ENCODE peak calls at places on chromosomes 2 and 18, in six cellular contexts. One of them, this sample, is unnamed.

GRCh38 chr2:224407241-224407680 is 5.4 kb upstream of the FAM124B start:
- DNase-seq in right cardiac atrium: peak
- DNase-seq in naive thymus-derived CD4-positive, alpha-beta T cell: no peak
- DNase-seq in AG04450: no peak
- DNase-seq in CD8-positive, alpha-beta T cell: no peak
- DNase-seq in colonic mucosa: no peak
- DNase-seq in this sample: peak

GRCh38 chr2:179141206-179141605 is 91.3 kb upstream of the CCDC141 start:
- DNase-seq in right cardiac atrium: no peak
- DNase-seq in naive thymus-derived CD4-positive, alpha-beta T cell: no peak
- DNase-seq in AG04450: no peak
- DNase-seq in CD8-positive, alpha-beta T cell: no peak
- DNase-seq in colonic mucosa: no peak
- DNase-seq in this sample: no peak

GRCh38 chr2:209422191-209422754 is 1.6 kb upstream of the MAP2 start:
- DNase-seq in right cardiac atrium: no peak
- DNase-seq in naive thymus-derived CD4-positive, alpha-beta T cell: no peak
- DNase-seq in AG04450: no peak
- DNase-seq in CD8-positive, alpha-beta T cell: no peak
- DNase-seq in colonic mucosa: no peak
- DNase-seq in this sample: no peak

GRCh38 chr18:22547807-22548561 is 130.3 kb upstream of the CTAGE1 start:
- DNase-seq in right cardiac atrium: no peak
- DNase-seq in naive thymus-derived CD4-positive, alpha-beta T cell: no peak
- DNase-seq in AG04450: no peak
- DNase-seq in CD8-positive, alpha-beta T cell: no peak
- DNase-seq in colonic mucosa: no peak
- DNase-seq in this sample: no peak

GRCh38 chr2:47008381-47009280 is 93.0 kb upstream of the MCFD2 start:
- DNase-seq in right cardiac atrium: peak
- DNase-seq in naive thymus-derived CD4-positive, alpha-beta T cell: no peak
- DNase-seq in AG04450: peak
- DNase-seq in CD8-positive, alpha-beta T cell: no peak
- DNase-seq in colonic mucosa: no peak
- DNase-seq in this sample: peak

GRCh38 chr18:72541871-72542690 is 2.1 kb downstream of the CBLN2 start:
- DNase-seq in right cardiac atrium: no peak
- DNase-seq in naive thymus-derived CD4-positive, alpha-beta T cell: no peak
- DNase-seq in AG04450: no peak
- DNase-seq in CD8-positive, alpha-beta T cell: no peak
- DNase-seq in colonic mucosa: no peak
- DNase-seq in this sample: no peak

GRCh38 chr2:102064679-102065674 is 73.2 kb downstream of the IL1R2 start:
- DNase-seq in right cardiac atrium: no peak
- DNase-seq in naive thymus-derived CD4-positive, alpha-beta T cell: no peak
- DNase-seq in AG04450: no peak
- DNase-seq in CD8-positive, alpha-beta T cell: no peak
- DNase-seq in colonic mucosa: no peak
- DNase-seq in this sample: no peak

GRCh38 chr2:163909411-163910080 is 173.7 kb upstream of the FIGN start:
- DNase-seq in right cardiac atrium: no peak
- DNase-seq in naive thymus-derived CD4-positive, alpha-beta T cell: no peak
- DNase-seq in AG04450: no peak
- DNase-seq in CD8-positive, alpha-beta T cell: no peak
- DNase-seq in colonic mucosa: no peak
- DNase-seq in this sample: no peak

GRCh38 chr2:75870654-75871137 is 160.0 kb upstream of the GCFC2 start:
- DNase-seq in right cardiac atrium: no peak
- DNase-seq in naive thymus-derived CD4-positive, alpha-beta T cell: no peak
- DNase-seq in AG04450: no peak
- DNase-seq in CD8-positive, alpha-beta T cell: no peak
- DNase-seq in colonic mucosa: no peak
- DNase-seq in this sample: no peak

GRCh38 chr2:25301453-25302352 is 40.0 kb downstream of the DNMT3A start:
- DNase-seq in right cardiac atrium: no peak
- DNase-seq in naive thymus-derived CD4-positive, alpha-beta T cell: peak
- DNase-seq in AG04450: peak
- DNase-seq in CD8-positive, alpha-beta T cell: peak
- DNase-seq in colonic mucosa: no peak
- DNase-seq in this sample: no peak

GRCh38 chr2:88694015-88694414 is 2.5 kb downstream of the RPIA start:
- DNase-seq in right cardiac atrium: peak
- DNase-seq in naive thymus-derived CD4-positive, alpha-beta T cell: no peak
- DNase-seq in AG04450: no peak
- DNase-seq in CD8-positive, alpha-beta T cell: no peak
- DNase-seq in colonic mucosa: no peak
- DNase-seq in this sample: no peak

GRCh38 chr2:222561817-222562424 is 94.0 kb downstream of the FARSB start:
- DNase-seq in right cardiac atrium: no peak
- DNase-seq in naive thymus-derived CD4-positive, alpha-beta T cell: no peak
- DNase-seq in AG04450: no peak
- DNase-seq in CD8-positive, alpha-beta T cell: no peak
- DNase-seq in colonic mucosa: peak
- DNase-seq in this sample: no peak

GRCh38 chr2:105497094-105497493 is 98.2 kb upstream of the FHL2 start:
- DNase-seq in right cardiac atrium: no peak
- DNase-seq in naive thymus-derived CD4-positive, alpha-beta T cell: no peak
- DNase-seq in AG04450: no peak
- DNase-seq in CD8-positive, alpha-beta T cell: no peak
- DNase-seq in colonic mucosa: no peak
- DNase-seq in this sample: no peak

GRCh38 chr18:985301-985700 is 80.6 kb downstream of the ADCYAP1 start:
- DNase-seq in right cardiac atrium: no peak
- DNase-seq in naive thymus-derived CD4-positive, alpha-beta T cell: no peak
- DNase-seq in AG04450: no peak
- DNase-seq in CD8-positive, alpha-beta T cell: no peak
- DNase-seq in colonic mucosa: no peak
- DNase-seq in this sample: peak

GRCh38 chr2:72176281-72176680 is 28.6 kb upstream of the CYP26B1 start:
- DNase-seq in right cardiac atrium: no peak
- DNase-seq in naive thymus-derived CD4-positive, alpha-beta T cell: no peak
- DNase-seq in AG04450: no peak
- DNase-seq in CD8-positive, alpha-beta T cell: no peak
- DNase-seq in colonic mucosa: no peak
- DNase-seq in this sample: no peak

GRCh38 chr2:222364280-222364895 is 60.0 kb upstream of the SGPP2 start:
- DNase-seq in right cardiac atrium: no peak
- DNase-seq in naive thymus-derived CD4-positive, alpha-beta T cell: no peak
- DNase-seq in AG04450: no peak
- DNase-seq in CD8-positive, alpha-beta T cell: no peak
- DNase-seq in colonic mucosa: no peak
- DNase-seq in this sample: no peak

GRCh38 chr2:209495855-209496585 is 72.2 kb downstream of the MAP2 start:
- DNase-seq in right cardiac atrium: no peak
- DNase-seq in naive thymus-derived CD4-positive, alpha-beta T cell: no peak
- DNase-seq in AG04450: peak
- DNase-seq in CD8-positive, alpha-beta T cell: no peak
- DNase-seq in colonic mucosa: no peak
- DNase-seq in this sample: no peak

GRCh38 chr2:64913357-64913869 is 75.8 kb upstream of the SLC1A4 start:
- DNase-seq in right cardiac atrium: no peak
- DNase-seq in naive thymus-derived CD4-positive, alpha-beta T cell: no peak
- DNase-seq in AG04450: no peak
- DNase-seq in CD8-positive, alpha-beta T cell: peak
- DNase-seq in colonic mucosa: peak
- DNase-seq in this sample: no peak

GRCh38 chr2:38428940-38429339 is 51.9 kb upstream of the ATL2 start:
- DNase-seq in right cardiac atrium: no peak
- DNase-seq in naive thymus-derived CD4-positive, alpha-beta T cell: no peak
- DNase-seq in AG04450: no peak
- DNase-seq in CD8-positive, alpha-beta T cell: no peak
- DNase-seq in colonic mucosa: no peak
- DNase-seq in this sample: no peak

GRCh38 chr2:145258903-145259579 is 739.1 kb upstream of the ZEB2 start:
- DNase-seq in right cardiac atrium: no peak
- DNase-seq in naive thymus-derived CD4-positive, alpha-beta T cell: no peak
- DNase-seq in AG04450: no peak
- DNase-seq in CD8-positive, alpha-beta T cell: no peak
- DNase-seq in colonic mucosa: no peak
- DNase-seq in this sample: no peak

GRCh38 chr2:84160461-84160860 is 298.6 kb downstream of the SUCLG1 start:
- DNase-seq in right cardiac atrium: no peak
- DNase-seq in naive thymus-derived CD4-positive, alpha-beta T cell: no peak
- DNase-seq in AG04450: no peak
- DNase-seq in CD8-positive, alpha-beta T cell: no peak
- DNase-seq in colonic mucosa: no peak
- DNase-seq in this sample: no peak

GRCh38 chr2:98545591-98545990 is 62.7 kb downstream of the COA5 start:
- DNase-seq in right cardiac atrium: no peak
- DNase-seq in naive thymus-derived CD4-positive, alpha-beta T cell: no peak
- DNase-seq in AG04450: no peak
- DNase-seq in CD8-positive, alpha-beta T cell: no peak
- DNase-seq in colonic mucosa: no peak
- DNase-seq in this sample: no peak

DNA sequence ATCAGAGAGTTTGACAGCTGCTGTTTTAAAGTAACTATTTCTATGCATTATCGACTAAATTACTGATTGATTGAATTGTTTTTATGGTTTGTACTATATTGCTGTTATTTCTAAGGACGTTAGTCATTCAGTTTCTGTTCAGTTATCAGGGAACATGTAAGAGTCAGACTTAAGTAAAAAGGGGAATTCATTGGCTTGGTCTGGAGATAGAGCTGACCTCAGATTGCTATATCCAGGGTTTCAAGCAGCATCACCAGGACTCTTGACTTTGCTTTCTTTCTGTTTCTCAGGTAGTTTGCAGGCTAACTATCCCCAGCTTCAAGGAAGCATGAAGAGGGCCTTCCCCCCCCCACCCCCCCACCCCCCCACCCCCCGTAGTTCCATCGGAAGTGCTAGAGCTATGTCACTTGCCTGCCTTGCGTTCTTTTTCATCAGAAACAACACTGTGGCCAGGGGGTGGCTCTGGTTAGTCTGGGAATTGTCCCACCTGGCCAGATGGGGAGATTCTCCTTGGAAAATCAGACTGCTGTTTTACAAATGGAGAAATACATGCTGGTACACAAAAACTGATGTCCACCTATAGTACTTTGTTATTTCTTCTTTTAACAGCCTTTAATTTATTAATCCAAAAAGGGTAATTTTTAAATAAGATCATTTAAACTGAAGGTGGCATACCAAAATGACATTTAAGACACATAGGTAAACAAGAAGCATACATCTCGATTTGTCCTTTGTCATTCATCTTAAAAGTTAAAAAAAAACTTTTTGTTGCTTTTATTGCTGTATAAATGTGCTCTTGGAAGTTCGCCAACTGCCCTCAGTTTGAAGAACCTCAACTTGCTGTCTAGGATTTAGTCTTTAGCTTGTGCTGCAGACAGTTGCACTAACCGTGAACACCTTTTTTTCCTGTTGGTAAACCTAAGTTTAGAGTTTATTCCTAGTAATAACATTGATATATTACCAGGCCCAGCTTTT is 9.4 kb downstream of the SMAD4 start:
- DNase-seq in right cardiac atrium: no peak
- DNase-seq in naive thymus-derived CD4-positive, alpha-beta T cell: peak
- DNase-seq in AG04450: no peak
- DNase-seq in CD8-positive, alpha-beta T cell: no peak
- DNase-seq in colonic mucosa: peak
- DNase-seq in this sample: no peak
- H3K27ac ChIP-seq in right cardiac atrium: no peak
- H3K27ac ChIP-seq in naive thymus-derived CD4-positive, alpha-beta T cell: peak
- H3K27ac ChIP-seq in AG04450: no peak
- H3K27ac ChIP-seq in CD8-positive, alpha-beta T cell: no peak
- H3K27ac ChIP-seq in colonic mucosa: no peak
- H3K27ac ChIP-seq in this sample: no peak

DNA sequence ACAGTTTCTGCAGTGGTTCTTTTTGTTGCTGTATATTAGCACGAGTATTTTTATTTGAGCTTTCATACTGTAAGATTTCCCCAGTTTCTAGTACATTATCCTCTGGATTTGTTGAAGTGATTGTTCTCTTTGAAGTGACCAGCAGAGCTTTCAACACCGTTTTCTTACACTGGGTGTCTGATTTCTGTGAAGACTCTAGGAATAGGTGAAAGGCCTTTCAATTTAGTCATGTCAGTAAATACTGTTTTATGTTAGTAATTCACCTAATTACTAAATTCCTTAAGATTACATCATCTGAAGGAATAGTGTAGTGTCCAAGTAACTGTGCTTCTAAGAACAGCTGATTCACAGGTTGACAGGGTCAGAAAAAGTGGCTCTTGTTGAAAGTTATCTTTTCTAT is 2.3 kb downstream of the PPM1B start:
- DNase-seq in right cardiac atrium: no peak
- DNase-seq in naive thymus-derived CD4-positive, alpha-beta T cell: no peak
- DNase-seq in AG04450: no peak
- DNase-seq in CD8-positive, alpha-beta T cell: no peak
- DNase-seq in colonic mucosa: no peak
- DNase-seq in this sample: no peak
- H3K27ac ChIP-seq in right cardiac atrium: no peak
- H3K27ac ChIP-seq in naive thymus-derived CD4-positive, alpha-beta T cell: peak
- H3K27ac ChIP-seq in AG04450: no peak
- H3K27ac ChIP-seq in CD8-positive, alpha-beta T cell: no peak
- H3K27ac ChIP-seq in colonic mucosa: peak
- H3K27ac ChIP-seq in this sample: peak

GRCh38 chr2:235500110-235500760 is 6.4 kb downstream of the AGAP1 start:
- DNase-seq in right cardiac atrium: no peak
- DNase-seq in naive thymus-derived CD4-positive, alpha-beta T cell: no peak
- DNase-seq in AG04450: no peak
- DNase-seq in CD8-positive, alpha-beta T cell: no peak
- DNase-seq in colonic mucosa: no peak
- DNase-seq in this sample: no peak
- H3K27ac ChIP-seq in right cardiac atrium: no peak
- H3K27ac ChIP-seq in naive thymus-derived CD4-positive, alpha-beta T cell: no peak
- H3K27ac ChIP-seq in AG04450: no peak
- H3K27ac ChIP-seq in CD8-positive, alpha-beta T cell: no peak
- H3K27ac ChIP-seq in colonic mucosa: no peak
- H3K27ac ChIP-seq in this sample: no peak

GRCh38 chr2:191384829-191385228 is 139.6 kb downstream of the MYO1B start:
- DNase-seq in right cardiac atrium: no peak
- DNase-seq in naive thymus-derived CD4-positive, alpha-beta T cell: no peak
- DNase-seq in AG04450: no peak
- DNase-seq in CD8-positive, alpha-beta T cell: no peak
- DNase-seq in colonic mucosa: no peak
- DNase-seq in this sample: no peak

GRCh38 chr2:191379375-191379774 is 134.2 kb downstream of the MYO1B start:
- DNase-seq in right cardiac atrium: no peak
- DNase-seq in naive thymus-derived CD4-positive, alpha-beta T cell: no peak
- DNase-seq in AG04450: no peak
- DNase-seq in CD8-positive, alpha-beta T cell: no peak
- DNase-seq in colonic mucosa: no peak
- DNase-seq in this sample: no peak

GRCh38 chr2:191383486-191383885 is 138.3 kb downstream of the MYO1B start:
- DNase-seq in right cardiac atrium: no peak
- DNase-seq in naive thymus-derived CD4-positive, alpha-beta T cell: no peak
- DNase-seq in AG04450: no peak
- DNase-seq in CD8-positive, alpha-beta T cell: no peak
- DNase-seq in colonic mucosa: no peak
- DNase-seq in this sample: no peak

GRCh38 chr2:191385416-191386160 is 140.4 kb downstream of the MYO1B start:
- DNase-seq in right cardiac atrium: no peak
- DNase-seq in naive thymus-derived CD4-positive, alpha-beta T cell: no peak
- DNase-seq in AG04450: no peak
- DNase-seq in CD8-positive, alpha-beta T cell: no peak
- DNase-seq in colonic mucosa: no peak
- DNase-seq in this sample: no peak

DNA sequence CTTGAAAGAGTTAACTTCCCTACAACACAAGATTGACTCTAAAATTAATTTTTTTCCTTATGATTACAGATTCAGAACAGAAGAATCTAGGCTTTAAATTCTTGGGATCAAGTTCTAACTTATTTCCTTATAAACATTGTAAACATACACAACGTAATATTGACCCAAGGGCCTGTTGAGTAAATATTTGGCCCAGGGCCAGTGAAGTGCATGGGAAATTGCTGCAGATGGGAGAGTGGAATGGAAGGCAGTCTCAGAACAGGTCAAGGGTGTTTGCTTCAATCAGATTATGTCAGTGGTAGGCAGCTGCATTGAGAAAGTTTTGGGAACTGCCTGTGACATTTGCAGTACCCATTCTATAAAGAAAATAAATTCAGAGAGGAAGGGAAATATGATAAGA is 137.6 kb downstream of the MYO1B start:
- DNase-seq in right cardiac atrium: no peak
- DNase-seq in naive thymus-derived CD4-positive, alpha-beta T cell: no peak
- DNase-seq in AG04450: peak
- DNase-seq in CD8-positive, alpha-beta T cell: no peak
- DNase-seq in colonic mucosa: peak
- DNase-seq in this sample: no peak
- H3K27ac ChIP-seq in right cardiac atrium: no peak
- H3K27ac ChIP-seq in naive thymus-derived CD4-positive, alpha-beta T cell: no peak
- H3K27ac ChIP-seq in AG04450: no peak
- H3K27ac ChIP-seq in CD8-positive, alpha-beta T cell: no peak
- H3K27ac ChIP-seq in colonic mucosa: peak
- H3K27ac ChIP-seq in this sample: peak

This sample was measured in left ventricle myocardium inferior.